ENCODE peak calls at places on chromosome 4, in four cellular contexts. K is occipital lobe; Z is SK-MEL-5; G is naive thymus-derived CD4-positive, alpha-beta T cell. A is an unnamed sample.

GRCh38 chr4:56026596-56026995 is 77.9 kb downstream of the CEP135 start:
- DNase-seq in G (no peak), K (no peak), Z (no peak), A (no peak)

GRCh38 chr4:79598214-79598613 is 190.2 kb upstream of the GK2 start:
- DNase-seq in Z (no peak), G (no peak), K (no peak), A (no peak)

GRCh38 chr4:153281476-153281875 is 63.0 kb upstream of the MND1 start:
- DNase-seq in K (no peak), G (no peak), Z (no peak), A (no peak)

GRCh38 chr4:183431614-183432013 is 12.8 kb upstream of the CDKN2AIP start:
- DNase-seq in Z (no peak), G (no peak), K (no peak), A (no peak)

GRCh38 chr4:101367201-101367600 is 19.9 kb upstream of the PPP3CA start:
- DNase-seq in G (no peak), Z (no peak), K (no peak), A (no peak)

GRCh38 chr4:20754091-20754490 is 53.8 kb downstream of the PACRGL start:
- DNase-seq in K (no peak), G (no peak), Z (peak; percentile 95), A (no peak)

GRCh38 chr4:38279650-38280322 is 319.6 kb downstream of the PTTG2 start:
- DNase-seq in G (no peak), K (no peak), Z (no peak), A (no peak)

GRCh38 chr4:105963461-105964400 is 68.5 kb downstream of the NPNT start:
- DNase-seq in G (no peak), Z (no peak), K (no peak), A (no peak)

GRCh38 chr4:19958849-19959248 is 292.9 kb upstream of the SLIT2 start:
- DNase-seq in K (no peak), Z (no peak), G (no peak), A (no peak)

GRCh38 chr4:61614256-61614655 is 414.1 kb downstream of the ADGRL3 start:
- DNase-seq in K (no peak), G (no peak), Z (no peak), A (no peak)

GRCh38 chr4:163111588-163111987 is 55.1 kb downstream of the NAF1 start:
- DNase-seq in Z (peak; percentile 47), K (no peak), G (no peak), A (peak; percentile 52)

GRCh38 chr4:13347517-13348125 is 136.5 kb downstream of the RAB28 start:
- DNase-seq in Z (no peak), K (no peak), G (no peak), A (no peak)

GRCh38 chr4:169252339-169253086 is 18.2 kb downstream of the SH3RF1 start:
- DNase-seq in G (no peak), K (no peak), Z (no peak), A (no peak)

GRCh38 chr4:145815027-145815612 is 123.5 kb downstream of the ZNF827 start:
- DNase-seq in K (no peak), G (no peak), Z (no peak), A (no peak)

GRCh38 chr4:40552536-40552935 is 77.1 kb downstream of the RBM47 start:
- DNase-seq in Z (no peak), K (no peak), G (no peak), A (no peak)

GRCh38 chr4:78081541-78081940 is 24.4 kb downstream of the FRAS1 start:
- DNase-seq in G (no peak), Z (no peak), K (no peak), A (no peak)

GRCh38 chr4:10289534-10289899 is 167.7 kb downstream of the ZNF518B start:
- DNase-seq in G (no peak), K (no peak), Z (peak; percentile 45), A (no peak)

GRCh38 chr4:6582889-6583504 is 8.0 kb downstream of the MAN2B2 start:
- DNase-seq in K (no peak), G (no peak), Z (peak; percentile 61), A (peak; percentile 35)

GRCh38 chr4:3226467-3226866 is 22.5 kb upstream of the MSANTD1 start:
- DNase-seq in Z (no peak), K (no peak), G (no peak), A (no peak)

GRCh38 chr4:119559044-119559647 is 69.5 kb downstream of the PDE5A start:
- DNase-seq in K (no peak), Z (peak; percentile 72), G (no peak), A (peak; percentile 60)

GRCh38 chr4:93870876-93871458 is 42.4 kb downstream of the ATOH1 start:
- DNase-seq in Z (no peak), G (no peak), K (no peak), A (no peak)

GRCh38 chr4:85756938-85757337 is 282.0 kb downstream of the ARHGAP24 start:
- DNase-seq in K (no peak), Z (peak; percentile 55), G (no peak), A (peak; percentile 24)

GRCh38 chr4:137861682-137862081 is 329.4 kb upstream of the PCDH18 start:
- DNase-seq in Z (peak; percentile 41), G (no peak), K (no peak), A (peak; percentile 6)

A was measured in A673.